ENCODE peak calls at places on chromosomes 1 and 21, in five cellular contexts. One of them, this sample, is unnamed.

GRCh38 chr1:54278941-54279422 is 79.0 kb downstream of the MRPL37 start:
- DNase-seq in GM12878: no peak
- DNase-seq in HCT116: no peak
- DNase-seq in K562: no peak
- DNase-seq in SK-N-SH: no peak
- DNase-seq in this sample: no peak

GRCh38 chr1:155909894-155910293 is 1.3 kb downstream of the RIT1 start:
- DNase-seq in SK-N-SH: no peak
- DNase-seq in K562: no peak
- DNase-seq in GM12878: no peak
- DNase-seq in HCT116: no peak
- DNase-seq in this sample: no peak

GRCh38 chr1:176744142-176744541 is 281.2 kb downstream of the PAPPA2 start:
- DNase-seq in GM12878: no peak
- DNase-seq in HCT116: no peak
- DNase-seq in SK-N-SH: no peak
- DNase-seq in K562: no peak
- DNase-seq in this sample: no peak

GRCh38 chr1:116066868-116067563 is 44.2 kb upstream of the MAB21L3 start:
- DNase-seq in SK-N-SH: no peak
- DNase-seq in HCT116: no peak
- DNase-seq in GM12878: no peak
- DNase-seq in K562: no peak
- DNase-seq in this sample: no peak

GRCh38 chr1:24321712-24322635 is 2.8 kb downstream of the GRHL3 start:
- DNase-seq in GM12878: no peak
- DNase-seq in K562: peak; percentile 81
- DNase-seq in SK-N-SH: no peak
- DNase-seq in HCT116: peak; percentile 82
- DNase-seq in this sample: peak; percentile 81

GRCh38 chr1:179917601-179918429 is 35.7 kb downstream of the TOR1AIP1 start:
- DNase-seq in K562: no peak
- DNase-seq in GM12878: no peak
- DNase-seq in HCT116: no peak
- DNase-seq in SK-N-SH: no peak
- DNase-seq in this sample: no peak

GRCh38 chr1:225745231-225745630 is 32.4 kb upstream of the SRP9 start:
- DNase-seq in GM12878: no peak
- DNase-seq in SK-N-SH: no peak
- DNase-seq in K562: no peak
- DNase-seq in HCT116: no peak
- DNase-seq in this sample: no peak

GRCh38 chr1:208496467-208497371 is 252.5 kb upstream of the PLXNA2 start:
- DNase-seq in K562: no peak
- DNase-seq in GM12878: no peak
- DNase-seq in HCT116: no peak
- DNase-seq in SK-N-SH: no peak
- DNase-seq in this sample: no peak

DNA sequence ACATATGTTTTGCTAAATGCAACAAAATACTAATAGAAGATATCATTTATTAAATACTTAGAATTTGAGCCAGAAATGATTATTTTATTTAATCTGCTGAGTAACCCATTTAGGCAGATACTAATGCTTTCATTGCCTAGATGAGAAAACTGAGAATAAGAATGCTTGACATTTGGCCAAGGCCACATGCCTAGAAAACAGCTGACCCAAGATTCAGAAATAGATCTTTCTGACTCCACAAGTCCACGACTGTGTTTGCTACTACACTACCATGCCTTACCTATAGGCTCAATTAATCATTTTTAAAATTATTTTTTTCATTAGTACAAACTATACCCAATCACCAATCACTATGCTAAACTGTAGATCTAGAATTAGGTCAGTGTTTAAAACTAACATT is 129.7 kb downstream of the ATP1B1 start:
- DNase-seq in HCT116: no peak
- DNase-seq in K562: no peak
- DNase-seq in GM12878: no peak
- DNase-seq in SK-N-SH: no peak
- DNase-seq in this sample: no peak
- TF ChIP-seq YY1 in HCT116: no peak
- TF ChIP-seq YY1 in K562: no peak
- TF ChIP-seq YY1 in GM12878: no peak
- TF ChIP-seq YY1 in SK-N-SH: no peak
- TF ChIP-seq YY1 in this sample: no peak

DNA sequence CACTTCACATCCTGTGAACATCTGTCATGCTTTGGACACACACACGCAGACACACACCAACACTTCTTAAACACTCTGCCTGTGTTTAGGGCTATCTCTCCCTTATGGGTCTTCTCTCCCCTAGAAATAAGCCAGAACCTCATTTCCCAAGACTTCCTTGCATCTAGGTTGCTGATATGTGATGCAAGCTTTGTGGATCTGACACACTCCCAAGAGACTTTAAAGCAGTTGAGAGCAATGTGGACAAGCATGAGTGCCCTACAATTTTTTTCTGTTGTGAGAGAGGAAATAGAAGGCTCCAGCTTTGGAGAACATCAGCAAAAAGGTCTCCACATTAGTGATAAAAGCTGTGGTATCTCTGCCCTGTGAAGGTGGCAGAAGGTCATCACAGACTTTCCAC is 267.8 kb downstream of the SETD4 start:
- DNase-seq in K562: no peak
- DNase-seq in SK-N-SH: no peak
- DNase-seq in HCT116: no peak
- DNase-seq in GM12878: no peak
- DNase-seq in this sample: no peak
- TF ChIP-seq YY1 in K562: no peak
- TF ChIP-seq YY1 in SK-N-SH: no peak
- TF ChIP-seq YY1 in HCT116: no peak
- TF ChIP-seq YY1 in GM12878: no peak
- TF ChIP-seq YY1 in this sample: no peak

GRCh38 chr1:32612189-32612881 is 38.0 kb downstream of the ZBTB8OS start:
- DNase-seq in GM12878: no peak
- DNase-seq in K562: peak; percentile 73
- DNase-seq in HCT116: peak; percentile 62
- DNase-seq in SK-N-SH: peak; percentile 94
- DNase-seq in this sample: peak; percentile 80
- TF ChIP-seq YY1 in GM12878: no peak
- TF ChIP-seq YY1 in K562: no peak
- TF ChIP-seq YY1 in HCT116: peak; percentile 30
- TF ChIP-seq YY1 in SK-N-SH: no peak
- TF ChIP-seq YY1 in this sample: no peak

GRCh38 chr1:41357451-41358151 is 3.6 kb upstream of the FOXO6 start:
- DNase-seq in GM12878: no peak
- DNase-seq in HCT116: no peak
- DNase-seq in SK-N-SH: peak; percentile 56
- DNase-seq in K562: no peak
- DNase-seq in this sample: no peak
- TF ChIP-seq YY1 in GM12878: no peak
- TF ChIP-seq YY1 in HCT116: no peak
- TF ChIP-seq YY1 in SK-N-SH: no peak
- TF ChIP-seq YY1 in K562: no peak
- TF ChIP-seq YY1 in this sample: no peak

DNA sequence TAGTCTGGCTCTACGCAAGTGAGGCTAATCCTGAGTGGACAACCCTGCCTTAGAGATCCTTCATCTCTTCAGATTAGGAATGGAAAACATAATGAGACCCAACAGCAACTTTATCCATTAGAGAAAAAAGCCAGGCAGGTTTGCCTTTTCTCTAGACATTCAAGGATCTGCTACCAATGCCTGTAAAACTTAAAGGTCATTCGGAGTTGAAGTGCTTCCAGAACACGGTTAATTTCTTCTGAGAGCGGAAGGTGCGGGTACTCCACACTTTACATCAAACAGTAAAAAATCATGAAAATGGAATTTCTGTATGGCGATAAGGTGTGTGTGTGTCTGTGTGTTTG is 65.3 kb upstream of the PRKACB start:
- DNase-seq in HCT116: no peak
- DNase-seq in K562: no peak
- DNase-seq in GM12878: no peak
- DNase-seq in SK-N-SH: no peak
- DNase-seq in this sample: no peak
- TF ChIP-seq YY1 in HCT116: no peak
- TF ChIP-seq YY1 in K562: no peak
- TF ChIP-seq YY1 in GM12878: no peak
- TF ChIP-seq YY1 in SK-N-SH: no peak
- TF ChIP-seq YY1 in this sample: no peak

DNA sequence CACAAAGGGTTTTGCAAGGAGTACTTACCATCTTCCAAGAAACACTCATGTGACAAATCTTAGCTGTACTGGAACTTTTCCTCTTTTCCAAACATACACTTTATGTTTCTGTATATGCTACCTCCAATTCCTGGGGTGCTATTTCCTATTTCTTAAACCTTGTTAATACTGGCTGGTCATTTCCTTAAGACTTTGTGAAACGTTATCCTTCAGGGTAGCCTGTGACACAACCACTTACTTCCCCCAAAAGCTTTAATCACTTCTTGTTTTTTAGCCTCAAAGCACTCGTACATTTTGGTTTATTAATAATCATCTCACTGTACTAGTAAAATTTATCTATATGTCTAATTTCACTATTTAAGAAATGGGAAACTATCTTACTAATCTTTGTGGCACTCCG is 39.4 kb downstream of the OR10Z1 start:
- DNase-seq in HCT116: no peak
- DNase-seq in K562: no peak
- DNase-seq in GM12878: no peak
- DNase-seq in SK-N-SH: no peak
- DNase-seq in this sample: no peak
- TF ChIP-seq YY1 in HCT116: no peak
- TF ChIP-seq YY1 in K562: no peak
- TF ChIP-seq YY1 in GM12878: no peak
- TF ChIP-seq YY1 in SK-N-SH: no peak
- TF ChIP-seq YY1 in this sample: no peak